ENCODE peak calls at places on chromosomes 1 and 21, in eight cellular contexts. A is astrocyte of the spinal cord, O is Right ventricle myocardium inferior, M is anterior cingulate cortex, F is cardiac muscle cell, P is fibroblast of gingiva, H is brain microvascular endothelial cell, N is activated T-cell treated with anti-CD3 and anti-CD28 coated beads for 1 hour. C is an unnamed sample.

GRCh38 chr21:21146587-21147373 is 148.6 kb downstream of the NCAM2 start:
- DNase-seq in A (no peak), O (no peak), M (no peak), F (no peak), P (no peak), H (no peak), N (no peak), C (no peak)

GRCh38 chr21:45972716-45973474 is 8.7 kb upstream of the COL6A1 start:
- DNase-seq in A (peak), O (peak), M (no peak), F (peak), P (peak), H (peak), N (no peak), C (no peak)

GRCh38 chr1:6419803-6420593 is at the start of gene HES2:
- DNase-seq in A (no peak), O (no peak), M (no peak), F (no peak), P (no peak), H (no peak), N (no peak), C (no peak)

GRCh38 chr1:6348511-6349191 is 44.9 kb downstream of the ACOT7 start:
- DNase-seq in A (peak), O (no peak), M (no peak), F (peak), P (no peak), H (peak), N (no peak), C (peak)

GRCh38 chr1:207959141-207959825 is 48.4 kb upstream of the CD34 start:
- DNase-seq in A (peak), O (peak), M (no peak), F (peak), P (peak), H (peak), N (no peak), C (no peak)

GRCh38 chr1:228212415-228212965 is 4.6 kb downstream of the OBSCN start:
- DNase-seq in A (no peak), O (no peak), M (no peak), F (no peak), P (no peak), H (no peak), N (no peak), C (no peak)

GRCh38 chr1:46517010-46517600 is 27.5 kb downstream of the DMBX1 start:
- DNase-seq in A (no peak), O (peak), M (no peak), F (no peak), P (no peak), H (no peak), N (no peak), C (no peak)

GRCh38 chr1:163171826-163172225 is 30.9 kb downstream of the RGS5 start:
- DNase-seq in A (peak), O (no peak), M (no peak), F (no peak), P (peak), H (peak), N (no peak), C (no peak)

GRCh38 chr1:153610334-153611023 is 2.5 kb downstream of the S100A16 start:
- DNase-seq in A (peak), O (no peak), M (no peak), F (no peak), P (no peak), H (no peak), N (no peak), C (no peak)

GRCh38 chr1:151920147-151920546 is 10.8 kb upstream of the THEM4 start:
- DNase-seq in A (no peak), O (no peak), M (no peak), F (no peak), P (no peak), H (no peak), N (no peak), C (no peak)

GRCh38 chr21:17003763-17004373 is 509.0 kb upstream of the CXADR start:
- DNase-seq in A (peak), O (no peak), M (no peak), F (peak), P (peak), H (peak), N (no peak), C (no peak)

GRCh38 chr1:166884040-166884642 is 8.1 kb upstream of the TADA1 start:
- DNase-seq in A (peak), O (no peak), M (peak), F (peak), P (no peak), H (peak), N (peak), C (no peak)

GRCh38 chr1:14880456-14881316 is 272.9 kb upstream of the TMEM51 start:
- DNase-seq in A (peak), O (no peak), M (no peak), F (peak), P (peak), H (peak), N (no peak), C (no peak)

GRCh38 chr1:119606394-119606793 is 41.7 kb downstream of the ZNF697 start:
- DNase-seq in A (no peak), O (no peak), M (no peak), F (no peak), P (no peak), H (no peak), N (no peak), C (no peak)

GRCh38 chr1:223288826-223289225 is 75.2 kb downstream of the SUSD4 start:
- DNase-seq in A (no peak), O (no peak), M (no peak), F (no peak), P (no peak), H (no peak), N (no peak), C (no peak)

GRCh38 chr1:92572520-92572919 is 85.8 kb upstream of the GFI1 start:
- DNase-seq in A (no peak), O (no peak), M (no peak), F (no peak), P (no peak), H (no peak), N (no peak), C (no peak)

GRCh38 chr1:34845131-34845901 is 14.2 kb downstream of the SMIM12 start:
- DNase-seq in A (no peak), O (no peak), M (no peak), F (no peak), P (no peak), H (no peak), N (no peak), C (no peak)

GRCh38 chr1:168734271-168734670 is 5.3 kb upstream of the DPT start:
- DNase-seq in A (no peak), O (no peak), M (no peak), F (no peak), P (no peak), H (no peak), N (no peak), C (no peak)

GRCh38 chr1:217482356-217483102 is 148.4 kb downstream of the GPATCH2 start:
- DNase-seq in A (peak), O (no peak), M (no peak), F (peak), P (peak), H (peak), N (no peak), C (no peak)

GRCh38 chr1:112399456-112399855 is 3.4 kb downstream of the CTTNBP2NL start:
- DNase-seq in A (no peak), O (no peak), M (no peak), F (peak), P (no peak), H (no peak), N (no peak), C (no peak)

GRCh38 chr21:43815107-43815742 is 25.8 kb downstream of the RRP1 start:
- DNase-seq in A (no peak), O (no peak), M (no peak), F (no peak), P (no peak), H (no peak), N (no peak), C (no peak)

GRCh38 chr1:32239335-32239734 is 7.7 kb upstream of the FAM167B start:
- DNase-seq in A (no peak), O (no peak), M (no peak), F (no peak), P (no peak), H (no peak), N (no peak), C (no peak)

GRCh38 chr1:220012259-220012658 is 34.0 kb downstream of the EPRS1 start:
- DNase-seq in A (peak), O (no peak), M (no peak), F (peak), P (peak), H (no peak), N (no peak), C (no peak)

GRCh38 chr21:37009740-37010341 is 3.3 kb downstream of the RIPPLY3 start:
- DNase-seq in A (peak), O (peak), M (peak), F (peak), P (peak), H (peak), N (peak), C (peak)

GRCh38 chr1:54486864-54487263 is 61.2 kb upstream of the ACOT11 start:
- DNase-seq in A (no peak), O (no peak), M (no peak), F (no peak), P (no peak), H (no peak), N (no peak), C (no peak)

GRCh38 chr1:56326056-56326455 is 253.3 kb downstream of the PLPP3 start:
- DNase-seq in A (peak), O (no peak), M (no peak), F (peak), P (no peak), H (no peak), N (no peak), C (no peak)

GRCh38 chr1:43207229-43207853 is 35.2 kb downstream of the CFAP57 start:
- DNase-seq in A (peak), O (no peak), M (no peak), F (peak), P (no peak), H (peak), N (no peak), C (no peak)

GRCh38 chr1:76074321-76075187 is at the start of gene ST6GALNAC3:
- DNase-seq in A (peak), O (peak), M (peak), F (peak), P (peak), H (peak), N (peak), C (peak)

GRCh38 chr1:231070758-231071443 is 30.8 kb upstream of the FAM89A start:
- DNase-seq in A (no peak), O (no peak), M (no peak), F (no peak), P (no peak), H (no peak), N (no peak), C (no peak)

GRCh38 chr1:247639381-247639981 is 34.1 kb downstream of the OR2G3 start:
- DNase-seq in A (peak), O (peak), M (no peak), F (peak), P (no peak), H (no peak), N (no peak), C (no peak)

GRCh38 chr1:115077984-115078330 is 11.3 kb downstream of the TSPAN2 start:
- DNase-seq in A (no peak), O (no peak), M (no peak), F (no peak), P (no peak), H (no peak), N (no peak), C (no peak)

GRCh38 chr1:220511785-220512184 is 16.2 kb upstream of the MARK1 start:
- DNase-seq in A (no peak), O (no peak), M (no peak), F (no peak), P (no peak), H (no peak), N (no peak), C (no peak)

C was measured in T-helper 22 cell.